ENCODE peak calls at places on chromosome 20, in seven cellular contexts. Z, U, Q, Y, L, T and V are unnamed samples.

GRCh38 chr20:56989516-56989915 is 276.9 kb downstream of the BMP7 start:
- DNase-seq in Z (no peak), U (no peak), Q (no peak), Y (no peak), L (no peak), T (no peak), V (no peak)

GRCh38 chr20:15817351-15817750 is 755.9 kb downstream of the KIF16B start:
- DNase-seq in Z (no peak), U (no peak), Q (no peak), Y (no peak), L (no peak), T (no peak), V (no peak)

GRCh38 chr20:10642859-10643559 is 30.8 kb downstream of the JAG1 start:
- DNase-seq in Z (no peak), U (no peak), Q (no peak), Y (no peak), L (no peak), T (no peak), V (no peak)

GRCh38 chr20:62953839-62954703 is 1.6 kb downstream of the SLC17A9 start:
- DNase-seq in Z (peak), U (peak), Q (peak), Y (peak), L (peak), T (no peak), V (no peak)

GRCh38 chr20:3697588-3698235 is 14.7 kb downstream of the SIGLEC1 start:
- DNase-seq in Z (no peak), U (no peak), Q (no peak), Y (no peak), L (no peak), T (no peak), V (no peak)

GRCh38 chr20:57022306-57022705 is 244.1 kb downstream of the BMP7 start:
- DNase-seq in Z (peak), U (no peak), Q (no peak), Y (no peak), L (no peak), T (peak), V (no peak)

GRCh38 chr20:16528078-16528477 is 45.2 kb downstream of the KIF16B start:
- DNase-seq in Z (peak), U (no peak), Q (no peak), Y (no peak), L (no peak), T (peak), V (peak)

GRCh38 chr20:62804632-62805364 is at the start of gene OGFR:
- DNase-seq in Z (peak), U (no peak), Q (peak), Y (peak), L (peak), T (no peak), V (no peak)

GRCh38 chr20:20489054-20489453 is 121.2 kb downstream of the INSM1 start:
- DNase-seq in Z (no peak), U (no peak), Q (no peak), Y (no peak), L (no peak), T (no peak), V (no peak)

GRCh38 chr20:25277051-25277801 is 29.3 kb downstream of the PYGB start:
- DNase-seq in Z (no peak), U (peak), Q (no peak), Y (peak), L (peak), T (peak), V (no peak)

GRCh38 chr20:57417830-57418780 is 26.9 kb downstream of the RBM38 start:
- DNase-seq in Z (no peak), U (no peak), Q (no peak), Y (no peak), L (no peak), T (no peak), V (no peak)

GRCh38 chr20:59751075-59751711 is 146.9 kb downstream of the PHACTR3 start:
- DNase-seq in Z (peak), U (peak), Q (peak), Y (peak), L (peak), T (peak), V (peak)

GRCh38 chr20:7856756-7857155 is 83.5 kb downstream of the HAO1 start:
- DNase-seq in Z (no peak), U (no peak), Q (no peak), Y (no peak), L (no peak), T (no peak), V (no peak)

GRCh38 chr20:45436732-45437485 is 21.0 kb downstream of the PIGT start:
- DNase-seq in Z (peak), U (peak), Q (peak), Y (peak), L (peak), T (peak), V (no peak)

GRCh38 chr20:33423141-33423834 is 20.3 kb downstream of the SNTA1 start:
- DNase-seq in Z (no peak), U (no peak), Q (no peak), Y (no peak), L (no peak), T (peak), V (no peak)

GRCh38 chr20:40966103-40966502 is 62.5 kb upstream of the TOP1 start:
- DNase-seq in Z (no peak), U (no peak), Q (peak), Y (no peak), L (no peak), T (peak), V (no peak)

GRCh38 chr20:35467339-35468224 is 12.2 kb downstream of the CEP250 start:
- DNase-seq in Z (peak), U (no peak), Q (peak), Y (no peak), L (no peak), T (peak), V (peak)

GRCh38 chr20:36607586-36608387 is 2.2 kb downstream of the RAB5IF start:
- DNase-seq in Z (peak), U (no peak), Q (no peak), Y (no peak), L (no peak), T (peak), V (no peak)

GRCh38 chr20:38446441-38447209 is 11.5 kb upstream of the SNHG17 start:
- DNase-seq in Z (peak), U (peak), Q (peak), Y (peak), L (peak), T (peak), V (peak)

GRCh38 chr20:37745553-37745952 is 51.7 kb downstream of the CTNNBL1 start:
- DNase-seq in Z (no peak), U (no peak), Q (no peak), Y (no peak), L (no peak), T (no peak), V (no peak)

GRCh38 chr20:22446613-22447447 is 137.5 kb downstream of the FOXA2 start:
- DNase-seq in Z (no peak), U (no peak), Q (no peak), Y (no peak), L (peak), T (no peak), V (no peak)

GRCh38 chr20:5531318-5532081 is 214.7 kb upstream of the PROKR2 start:
- DNase-seq in Z (no peak), U (no peak), Q (no peak), Y (no peak), L (peak), T (no peak), V (no peak)

GRCh38 chr20:8163543-8163942 is 31.5 kb downstream of the PLCB1 start:
- DNase-seq in Z (no peak), U (no peak), Q (no peak), Y (no peak), L (no peak), T (no peak), V (no peak)

GRCh38 chr20:44017905-44018683 is 103.4 kb downstream of the TOX2 start:
- DNase-seq in Z (no peak), U (peak), Q (no peak), Y (peak), L (peak), T (peak), V (peak)

GRCh38 chr20:49207071-49207470 is 12.1 kb upstream of the DDX27 start:
- DNase-seq in Z (no peak), U (no peak), Q (no peak), Y (no peak), L (no peak), T (peak), V (no peak)

GRCh38 chr20:35398660-35399144 is 13.1 kb downstream of the UQCC1 start:
- DNase-seq in Z (no peak), U (no peak), Q (no peak), Y (no peak), L (no peak), T (no peak), V (no peak)

GRCh38 chr20:22387452-22387851 is 196.9 kb downstream of the FOXA2 start:
- DNase-seq in Z (no peak), U (no peak), Q (no peak), Y (no peak), L (no peak), T (no peak), V (no peak)

GRCh38 chr20:48738399-48739304 is 89.1 kb downstream of the PREX1 start:
- DNase-seq in Z (no peak), U (no peak), Q (no peak), Y (no peak), L (no peak), T (no peak), V (no peak)

GRCh38 chr20:63049191-63049518 is 42.4 kb upstream of the BHLHE23 start:
- DNase-seq in Z (no peak), U (no peak), Q (no peak), Y (no peak), L (no peak), T (no peak), V (no peak)

GRCh38 chr20:18907353-18907752 is 93.8 kb downstream of the SCP2D1 start:
- DNase-seq in Z (no peak), U (no peak), Q (no peak), Y (no peak), L (no peak), T (no peak), V (no peak)

GRCh38 chr20:46056027-46056833 is 27.2 kb downstream of the SLC12A5 start:
- DNase-seq in Z (no peak), U (no peak), Q (no peak), Y (no peak), L (no peak), T (no peak), V (no peak)

GRCh38 chr20:45374966-45375365 is 3.2 kb downstream of the TP53TG5 start:
- DNase-seq in Z (no peak), U (no peak), Q (no peak), Y (no peak), L (no peak), T (no peak), V (no peak)

GRCh38 chr20:4329232-4329631 is 313.9 kb upstream of the RNF24 start:
- DNase-seq in Z (no peak), U (no peak), Q (no peak), Y (no peak), L (no peak), T (no peak), V (no peak)

GRCh38 chr20:31868853-31869672 is 1.3 kb downstream of the DUSP15 start:
- DNase-seq in Z (no peak), U (no peak), Q (no peak), Y (no peak), L (no peak), T (peak), V (no peak)

GRCh38 chr20:23122959-23123655 is 37.0 kb upstream of the CD93 start:
- DNase-seq in Z (no peak), U (no peak), Q (no peak), Y (peak), L (no peak), T (peak), V (no peak)

GRCh38 chr20:14288341-14289330 is 48.8 kb downstream of the FLRT3 start:
- DNase-seq in Z (no peak), U (no peak), Q (no peak), Y (no peak), L (no peak), T (no peak), V (no peak)

GRCh38 chr20:16005612-16006493 is 567.4 kb downstream of the KIF16B start:
- DNase-seq in Z (no peak), U (no peak), Q (no peak), Y (no peak), L (no peak), T (no peak), V (no peak)

GRCh38 chr20:50980851-50981713 is 22.5 kb downstream of the MOCS3 start:
- DNase-seq in Z (peak), U (no peak), Q (peak), Y (peak), L (peak), T (peak), V (no peak)

GRCh38 chr20:42391807-42392206 is 773.6 kb upstream of the CHD6 start:
- DNase-seq in Z (no peak), U (no peak), Q (no peak), Y (no peak), L (no peak), T (no peak), V (no peak)

GRCh38 chr20:45317826-45318225 is 9.7 kb upstream of the MATN4 start:
- DNase-seq in Z (no peak), U (no peak), Q (no peak), Y (no peak), L (no peak), T (no peak), V (no peak)